ENCODE peak calls at places on chromosomes 13 and 19, in seven cellular contexts. P, X, W, U, G, Z and R are unnamed samples.

GRCh38 chr13:102830646-102831045 is 15.2 kb upstream of the ERCC5 start:
- DNase-seq in X (no peak), P (no peak), U (peak), G (no peak), Z (no peak), W (no peak), R (no peak)

GRCh38 chr19:10043286-10043927 is 30.1 kb downstream of the RDH8 start:
- DNase-seq in X (peak), W (peak), Z (peak), P (peak), U (no peak), G (no peak), R (peak)

GRCh38 chr13:111411186-111411858 is 90.9 kb downstream of the TEX29 start:
- DNase-seq in Z (no peak), U (no peak), G (no peak), W (no peak), X (no peak), P (no peak), R (no peak)

GRCh38 chr19:47598407-47599349 is 10.3 kb upstream of the BICRA start:
- DNase-seq in W (peak), U (peak), Z (peak), P (peak), X (peak), G (peak), R (peak)

GRCh38 chr13:78326608-78327007 is 276.7 kb downstream of the POU4F1 start:
- DNase-seq in G (no peak), W (no peak), U (no peak), X (no peak), P (no peak), Z (no peak), R (no peak)

GRCh38 chr19:41945135-41945766 is 13.9 kb downstream of the RABAC1 start:
- DNase-seq in Z (no peak), P (no peak), X (no peak), U (no peak), G (no peak), W (no peak), R (no peak)

GRCh38 chr19:56398809-56399208 is 5.3 kb upstream of the ZNF583 start:
- DNase-seq in X (peak), U (no peak), W (no peak), Z (no peak), G (no peak), P (no peak), R (no peak)

GRCh38 chr19:1747285-1748114 is 5.8 kb upstream of the ONECUT3 start:
- DNase-seq in W (peak), G (peak), Z (no peak), U (peak), P (no peak), X (peak), R (peak)

GRCh38 chr13:46698015-46698414 is 98.9 kb downstream of the ESD start:
- DNase-seq in Z (no peak), W (no peak), X (no peak), P (no peak), G (no peak), U (no peak), R (no peak)

GRCh38 chr19:41449079-41449864 is 6.3 kb downstream of the ERICH4 start:
- DNase-seq in G (peak), P (peak), Z (peak), X (peak), W (peak), U (peak), R (peak)

GRCh38 chr13:42892760-42893159 is 99.3 kb downstream of the EPSTI1 start:
- DNase-seq in U (no peak), Z (peak), W (peak), X (no peak), P (no peak), G (no peak), R (peak)

GRCh38 chr13:31045621-31046081 is 113.2 kb downstream of the TEX26 start:
- DNase-seq in U (no peak), P (no peak), Z (peak), X (peak), G (no peak), W (peak), R (peak)

GRCh38 chr13:83536941-83537340 is 345.3 kb downstream of the SLITRK1 start:
- DNase-seq in U (no peak), Z (no peak), G (no peak), W (no peak), P (no peak), X (no peak), R (no peak)

GRCh38 chr13:35978607-35979316 is 152.4 kb downstream of the DCLK1 start:
- DNase-seq in Z (peak), W (peak), X (peak), P (peak), U (no peak), G (no peak), R (peak)

GRCh38 chr19:58557253-58558065 is 952 bp downstream of the UBE2M start:
- DNase-seq in Z (no peak), W (no peak), X (no peak), P (no peak), U (no peak), G (no peak), R (no peak)

GRCh38 chr13:40518481-40518882 is 148.0 kb downstream of the FOXO1 start:
- DNase-seq in X (peak), Z (peak), U (no peak), P (no peak), G (no peak), W (no peak), R (no peak)

GRCh38 chr19:54576411-54576976 is 2.9 kb downstream of the LILRA2 start:
- DNase-seq in Z (no peak), X (no peak), W (no peak), G (no peak), U (peak), P (no peak), R (no peak)

DNA sequence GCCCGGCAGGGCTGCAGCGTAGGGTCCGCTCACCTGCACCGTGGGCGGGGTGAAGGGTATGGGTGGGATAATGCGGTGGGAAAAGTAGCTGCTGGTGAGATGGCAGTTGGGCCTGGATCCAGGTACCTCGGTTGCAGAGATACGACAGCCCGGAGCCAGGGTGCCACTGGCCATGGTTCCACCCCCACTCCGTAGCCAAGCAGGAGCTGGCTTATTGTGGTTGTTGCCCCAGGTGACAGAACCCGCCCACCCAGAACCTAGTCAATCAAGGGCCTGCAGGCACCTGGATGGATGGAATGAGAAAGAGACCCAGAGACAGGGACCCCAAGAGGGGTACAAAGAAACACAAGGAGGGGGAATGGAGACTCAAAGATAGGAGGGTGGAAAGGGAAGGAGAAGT is 3.5 kb upstream of the LHB start:
- DNase-seq in Z (no peak), P (no peak), U (peak), W (no peak), G (no peak), X (peak), R (no peak)
- H2AK5ac ChIP-seq in Z (no peak), P (no peak), U (no peak), W (no peak), G (no peak), X (no peak), R (no peak)

DNA sequence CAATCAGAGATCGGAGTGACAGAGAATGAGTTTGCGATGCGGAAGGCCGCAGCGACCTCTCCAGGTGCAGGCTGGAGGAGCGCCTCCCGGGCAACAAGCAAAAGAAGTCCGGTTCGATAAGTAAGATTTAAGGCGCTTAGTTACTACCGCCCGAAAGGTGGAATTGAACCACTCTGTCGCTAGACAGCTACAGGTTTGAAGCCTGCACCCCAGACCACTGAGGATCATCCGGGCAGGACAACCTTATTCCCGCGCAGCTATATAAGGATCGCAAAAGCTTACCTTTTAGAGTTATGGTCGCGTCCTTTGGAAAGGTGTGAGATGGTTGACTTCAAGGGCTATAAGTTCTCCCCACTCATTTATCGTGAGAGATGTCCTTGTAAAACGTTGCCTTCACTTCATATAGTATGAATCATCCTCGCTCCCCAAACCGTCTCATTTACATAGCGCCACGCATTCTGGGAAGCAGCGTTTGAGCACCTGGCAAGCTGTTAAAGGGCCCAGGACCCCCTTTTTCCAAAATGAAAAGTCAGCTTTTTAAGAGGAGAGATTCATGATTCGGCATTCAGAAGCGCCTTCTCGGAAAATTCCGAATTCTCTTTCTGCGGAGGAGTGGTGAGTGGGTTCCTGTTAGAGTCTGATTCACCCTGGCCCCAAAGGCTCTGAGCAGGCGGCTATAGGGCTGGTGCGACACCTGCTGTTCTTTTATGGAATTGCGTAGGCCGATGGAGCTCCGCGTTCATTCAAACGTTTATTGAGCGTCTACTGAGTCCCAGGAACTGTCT is 10.8 kb downstream of the FOSB start:
- DNase-seq in P (peak), G (no peak), U (peak), W (peak), X (peak), Z (peak), R (peak)
- H3K23ac ChIP-seq in P (no peak), G (no peak), U (no peak), W (peak), X (no peak), Z (no peak), R (no peak)

DNA sequence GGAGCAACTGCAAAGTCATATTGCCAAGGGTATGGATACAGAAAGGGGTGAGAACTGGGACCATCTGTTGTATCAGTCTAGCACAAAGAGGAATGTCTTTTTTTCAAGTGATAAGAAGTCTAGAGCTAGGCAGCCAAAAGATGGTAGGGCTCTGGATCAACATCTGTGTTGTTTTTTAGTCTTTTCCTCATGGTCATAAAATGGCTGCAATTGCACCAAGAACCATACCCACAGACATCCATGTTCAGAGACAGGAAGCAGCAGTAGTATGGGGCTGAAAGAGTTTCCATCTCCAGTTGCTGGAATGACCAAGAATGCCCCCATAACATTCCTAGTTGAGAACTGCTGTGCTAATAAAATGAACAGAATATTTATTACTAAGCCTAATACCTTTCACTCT is 25.6 kb downstream of the KCNC3 start:
- DNase-seq in W (no peak), U (no peak), G (no peak), X (no peak), Z (no peak), P (no peak), R (no peak)
- H4K8ac ChIP-seq in W (no peak), U (no peak), G (no peak), X (no peak), Z (no peak), P (no peak), R (no peak)

GRCh38 chr13:91329736-91330135 is 17.8 kb upstream of the MIR17HG start:
- DNase-seq in Z (no peak), U (no peak), G (no peak), P (no peak), X (no peak), W (no peak), R (no peak)

GRCh38 chr13:91328726-91329125 is 18.8 kb upstream of the MIR17HG start:
- DNase-seq in X (no peak), W (no peak), G (no peak), Z (no peak), U (no peak), P (no peak), R (no peak)

GRCh38 chr13:91323349-91323748 is 24.1 kb upstream of the MIR17HG start:
- DNase-seq in X (no peak), U (no peak), P (no peak), W (no peak), G (no peak), Z (no peak), R (no peak)

GRCh38 chr13:91331047-91331915 is 16.2 kb upstream of the MIR17HG start:
- DNase-seq in U (no peak), P (no peak), W (no peak), G (no peak), Z (no peak), X (no peak), R (no peak)

DNA sequence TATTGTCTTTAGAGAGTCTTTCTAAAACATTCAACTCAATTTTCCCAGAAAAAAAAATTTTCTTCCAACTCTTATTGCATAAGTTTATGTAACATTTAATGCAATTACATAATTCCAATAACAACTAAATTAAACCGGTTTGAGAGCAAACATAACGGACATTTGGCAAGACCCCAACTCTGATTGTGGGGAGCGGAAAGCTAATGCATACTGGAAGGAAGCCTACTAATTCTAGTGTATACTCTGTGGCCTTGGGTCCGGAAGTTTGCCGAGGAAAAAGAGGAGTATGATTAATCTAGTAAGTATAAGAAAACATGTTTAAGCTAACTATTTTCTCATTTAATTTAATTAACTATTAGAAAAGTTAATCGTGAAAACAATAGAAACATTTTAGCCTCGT is 21.3 kb upstream of the MIR17HG start:
- DNase-seq in P (no peak), W (no peak), G (no peak), Z (no peak), U (no peak), X (no peak), R (no peak)
- H2AK5ac ChIP-seq in P (no peak), W (no peak), G (no peak), Z (no peak), U (no peak), X (no peak), R (no peak)

GRCh38 chr13:72692884-72693514 is 34.4 kb downstream of the MZT1 start:
- DNase-seq in X (peak), U (no peak), W (no peak), P (no peak), G (no peak), Z (no peak), R (no peak)
- H3K23ac ChIP-seq in X (no peak), U (no peak), W (no peak), P (no peak), G (no peak), Z (no peak), R (no peak)

GRCh38 chr19:38234615-38235014 is 10.6 kb upstream of the DPF1 start:
- DNase-seq in W (no peak), X (no peak), Z (no peak), G (no peak), P (no peak), U (no peak), R (no peak)

GRCh38 chr19:38229585-38230073 is 5.6 kb upstream of the DPF1 start:
- DNase-seq in G (no peak), P (peak), W (peak), U (peak), X (peak), Z (peak), R (peak)

GRCh38 chr19:38228491-38229439 is 4.7 kb upstream of the DPF1 start:
- DNase-seq in W (no peak), P (no peak), X (peak), U (peak), Z (no peak), G (no peak), R (no peak)

GRCh38 chr19:38233740-38234251 is 9.8 kb upstream of the DPF1 start:
- DNase-seq in P (peak), X (peak), W (peak), U (peak), Z (peak), G (no peak), R (peak)

DNA sequence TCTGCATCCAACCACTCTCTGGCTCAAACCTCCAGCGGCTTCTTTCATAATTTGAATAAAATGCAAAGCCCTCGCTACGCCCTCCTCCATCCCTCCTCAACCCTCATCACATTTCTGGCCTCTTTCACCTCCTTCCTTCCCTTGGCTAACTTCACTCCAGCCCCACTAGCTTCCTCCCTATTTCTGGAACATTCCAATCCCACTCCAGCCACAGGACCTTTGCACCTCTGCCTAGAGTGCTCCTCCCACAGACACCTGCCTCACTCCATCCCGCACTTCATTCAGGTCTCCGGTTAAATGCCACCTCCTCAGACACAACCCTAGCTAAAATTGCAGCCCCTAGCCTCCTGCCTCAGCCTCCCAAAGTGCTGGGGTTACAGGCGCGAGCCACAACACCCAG is 7.9 kb upstream of the DPF1 start:
- DNase-seq in P (no peak), Z (no peak), W (no peak), U (no peak), G (no peak), X (no peak), R (no peak)
- H4K8ac ChIP-seq in P (no peak), Z (no peak), W (no peak), U (no peak), G (no peak), X (no peak), R (no peak)

DNA sequence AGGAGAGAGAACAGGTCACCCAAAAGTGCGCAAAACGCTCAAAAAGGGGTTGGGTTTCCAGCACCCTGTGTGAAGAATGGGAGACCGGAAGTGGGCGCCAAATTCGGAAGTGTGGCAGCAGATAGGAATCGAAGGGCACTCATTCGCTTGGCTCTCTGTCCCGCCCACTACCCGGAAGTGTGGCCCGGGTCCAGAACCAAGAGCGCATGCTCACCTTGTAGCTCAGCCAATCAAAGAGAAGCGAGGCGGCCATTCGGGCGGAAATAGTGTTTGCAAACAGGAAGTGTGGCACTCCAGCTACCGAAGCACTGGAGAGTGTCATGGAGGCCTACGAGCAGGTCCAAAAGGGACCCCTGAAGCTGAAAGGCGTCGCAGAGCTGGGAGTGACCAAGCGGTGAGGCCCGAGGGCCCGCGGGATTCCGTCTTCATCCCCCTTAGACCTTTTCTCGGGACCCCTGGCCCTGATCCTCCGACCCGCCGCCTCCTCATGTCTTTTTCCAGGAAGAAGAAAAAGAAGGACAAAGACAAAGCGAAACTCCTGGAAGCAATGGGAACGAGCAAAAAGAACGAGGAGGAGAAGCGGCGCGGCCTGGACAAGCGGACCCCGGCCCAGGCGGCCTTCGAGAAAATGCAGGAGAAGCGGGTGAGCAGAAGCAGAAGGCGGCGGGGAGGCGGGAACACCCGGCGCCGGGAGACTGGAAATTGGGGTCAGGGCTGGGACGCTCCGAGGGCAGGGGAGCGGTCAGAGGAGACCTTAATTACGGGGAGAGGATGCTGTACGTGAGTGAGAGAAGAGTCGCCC is at the start of gene FAM32A:
- DNase-seq in U (peak), Z (peak), X (peak), G (peak), W (peak), P (peak), R (peak)
- H2AK5ac ChIP-seq in U (no peak), Z (peak), X (no peak), G (no peak), W (peak), P (peak), R (peak)

DNA sequence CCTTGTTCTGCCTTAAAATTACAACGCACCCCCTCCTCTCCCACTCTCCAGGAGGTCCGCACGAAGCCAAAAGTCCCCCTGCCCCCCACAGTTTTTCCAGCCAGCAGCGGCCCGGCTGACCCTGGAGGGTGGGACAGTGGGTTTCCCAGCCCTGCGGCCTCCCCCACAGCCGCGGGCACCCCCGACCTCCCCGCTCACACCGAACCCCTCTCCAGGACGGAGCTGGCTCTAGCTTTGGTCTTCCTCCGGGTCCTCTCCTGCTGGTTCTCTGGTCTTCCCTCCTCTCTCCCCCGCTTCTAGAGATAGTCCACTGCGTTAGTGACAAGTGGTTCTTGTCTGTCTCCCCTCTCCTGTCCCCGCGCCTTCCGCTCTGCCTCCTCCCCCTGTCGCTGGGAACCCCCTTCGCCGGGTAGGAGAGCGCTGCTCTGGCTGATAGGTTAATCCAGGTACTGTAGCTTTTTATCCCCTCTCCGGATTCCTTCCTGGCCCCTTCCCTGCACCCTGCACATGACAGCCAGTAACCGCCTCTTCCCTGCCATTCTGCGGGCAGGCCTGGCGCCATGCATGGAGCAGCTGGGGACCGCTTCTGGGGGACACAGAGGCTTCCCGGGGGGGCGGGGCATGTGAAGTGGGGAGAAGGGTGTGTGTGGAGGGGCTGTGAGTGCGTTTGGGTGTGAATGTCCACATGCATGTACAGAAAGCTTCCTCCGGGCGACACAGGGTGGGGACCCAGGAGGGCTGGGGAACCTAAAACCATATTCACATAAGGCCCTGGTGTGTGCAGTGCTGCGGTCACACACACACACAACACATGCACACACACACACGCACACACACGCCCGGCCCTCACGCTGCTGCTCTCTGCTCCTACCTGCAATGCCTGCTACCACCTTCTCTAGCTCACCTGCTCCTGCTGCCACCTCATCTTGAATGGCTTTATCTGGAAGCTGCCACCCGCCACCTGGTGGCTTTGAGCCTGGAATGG is 17.2 kb downstream of the PRR36 start:
- DNase-seq in G (no peak), Z (no peak), W (no peak), X (no peak), U (peak), P (no peak), R (no peak)
- H3K23ac ChIP-seq in G (no peak), Z (no peak), W (no peak), X (no peak), U (no peak), P (peak), R (no peak)

GRCh38 chr13:76853481-76853880 is 32.7 kb downstream of the KCTD12 start:
- DNase-seq in X (no peak), W (no peak), U (no peak), G (no peak), Z (peak), P (no peak), R (no peak)
- H4K8ac ChIP-seq in X (no peak), W (no peak), U (no peak), G (no peak), Z (no peak), P (no peak), R (no peak)